ENCODE peak calls at places on chromosomes 13 and 19, in five cellular contexts. K is activated CD4-positive, alpha-beta T cell treated with anti-CD3 and anti-CD28 coated beads for 36 hours; O is LHCN-M2; U is HCEC 1CT; A is NCI-H2107. J is an unnamed sample.

GRCh38 chr13:29260684-29261083 is 334.8 kb downstream of the SLC7A1 start:
- DNase-seq in K (no peak), O (peak), U (no peak), A (no peak), J (no peak)

GRCh38 chr19:12666305-12667048 is at the start of the genes MAN2B1 and WDR83:
- DNase-seq in K (peak), O (peak), U (peak), A (peak), J (peak)

GRCh38 chr13:40109324-40109958 is 454.0 kb downstream of the COG6 start:
- DNase-seq in K (peak), O (peak), U (peak), A (no peak), J (no peak)

GRCh38 chr19:45103625-45104319 is 10.8 kb downstream of the PPP1R37 start:
- DNase-seq in K (no peak), O (no peak), U (no peak), A (peak), J (peak)

GRCh38 chr19:33377586-33378475 is 4.3 kb downstream of the CEBPG start:
- DNase-seq in K (no peak), O (no peak), U (no peak), A (no peak), J (no peak)

GRCh38 chr13:113820813-113821651 is 42.8 kb downstream of the GAS6 start:
- DNase-seq in K (no peak), O (peak), U (peak), A (peak), J (peak)

GRCh38 chr13:36098080-36098479 is 33.1 kb downstream of the DCLK1 start:
- DNase-seq in K (no peak), O (no peak), U (no peak), A (no peak), J (no peak)

GRCh38 chr13:45341799-45342584 is 1.0 kb upstream of the TPT1 start:
- DNase-seq in K (no peak), O (peak), U (peak), A (no peak), J (no peak)

GRCh38 chr13:100566543-100566942 is 22.0 kb downstream of the GGACT start:
- DNase-seq in K (no peak), O (peak), U (no peak), A (no peak), J (no peak)

GRCh38 chr13:113077566-113077952 is 28.0 kb upstream of the F7 start:
- DNase-seq in K (no peak), O (no peak), U (no peak), A (no peak), J (no peak)

GRCh38 chr19:35045667-35046300 is 4.3 kb downstream of the HPN start:
- DNase-seq in K (peak), O (peak), U (peak), A (no peak), J (no peak)

GRCh38 chr13:32752997-32753606 is 166.8 kb downstream of the PDS5B start:
- DNase-seq in K (no peak), O (no peak), U (no peak), A (no peak), J (peak)

GRCh38 chr19:37251308-37252229 is 33.6 kb downstream of the ZNF383 start:
- DNase-seq in K (peak), O (peak), U (peak), A (peak), J (peak)

GRCh38 chr19:4052993-4053422 is 13.7 kb downstream of the ZBTB7A start:
- DNase-seq in K (no peak), O (no peak), U (no peak), A (no peak), J (no peak)

GRCh38 chr13:20924758-20925394 is 22.3 kb upstream of the XPO4 start:
- DNase-seq in K (peak), O (peak), U (peak), A (peak), J (peak)

GRCh38 chr19:51514866-51515481 is 13.4 kb upstream of the SIGLEC12 start:
- DNase-seq in K (peak), O (peak), U (peak), A (peak), J (no peak)

GRCh38 chr13:27080018-27080948 is 91.3 kb downstream of the USP12 start:
- DNase-seq in K (no peak), O (no peak), U (no peak), A (no peak), J (no peak)

GRCh38 chr19:4183967-4184717 is 1.7 kb downstream of the ANKRD24 start:
- DNase-seq in K (no peak), O (peak), U (no peak), A (peak), J (peak)

GRCh38 chr19:37669336-37669963 is 14.2 kb upstream of the ZFP30 start:
- DNase-seq in K (no peak), O (no peak), U (no peak), A (no peak), J (no peak)

GRCh38 chr19:12603714-12604113 is 6.9 kb downstream of the ZNF490 start:
- DNase-seq in K (peak), O (peak), U (peak), A (no peak), J (no peak)

GRCh38 chr13:102399791-102400618 is 1.8 kb downstream of the FGF14 start:
- DNase-seq in K (peak), O (no peak), U (no peak), A (no peak), J (no peak)